ENCODE peak calls at places on chromosomes 7 and 10, in five cellular contexts. R, S, Z, Q and J are unnamed samples.

GRCh38 chr7:28608766-28609165 is 196.4 kb downstream of the CREB5 start:
- DNase-seq in R (peak), S (no peak), Z (no peak), Q (no peak), J (no peak)

GRCh38 chr7:102132209-102132752 is 154.4 kb upstream of the SH2B2 start:
- DNase-seq in R (no peak), S (no peak), Z (no peak), Q (no peak), J (no peak)

GRCh38 chr7:378041-378420 is 88.1 kb downstream of the FOXL3 start:
- DNase-seq in R (no peak), S (peak), Z (no peak), Q (no peak), J (no peak)

GRCh38 chr7:32490127-32490796 is at the start of gene LSM5:
- DNase-seq in R (peak), S (peak), Z (peak), Q (peak), J (peak)

GRCh38 chr10:112811741-112812551 is 138.1 kb upstream of the TCF7L2 start:
- DNase-seq in R (peak), S (no peak), Z (peak), Q (no peak), J (no peak)

GRCh38 chr10:110758898-110759297 is 112.8 kb upstream of the PDCD4 start:
- DNase-seq in R (peak), S (no peak), Z (peak), Q (no peak), J (no peak)

GRCh38 chr7:44112997-44113763 is 9.0 kb downstream of the AEBP1 start:
- DNase-seq in R (no peak), S (no peak), Z (no peak), Q (peak), J (no peak)

GRCh38 chr7:144834516-144835165 is 1.2 kb downstream of the TPK1 start:
- DNase-seq in R (peak), S (peak), Z (no peak), Q (peak), J (no peak)

GRCh38 chr10:77637474-77637985 is at the start of gene KCNMA1:
- DNase-seq in R (peak), S (peak), Z (no peak), Q (no peak), J (peak)

GRCh38 chr10:67976292-67977245 is 92.1 kb downstream of the SIRT1 start:
- DNase-seq in R (peak), S (no peak), Z (no peak), Q (no peak), J (no peak)

GRCh38 chr7:132590162-132590561 is 13.9 kb upstream of the PLXNA4 start:
- DNase-seq in R (no peak), S (no peak), Z (no peak), Q (no peak), J (no peak)

GRCh38 chr10:59104186-59104585 is 72.3 kb upstream of the PHYHIPL start:
- DNase-seq in R (no peak), S (no peak), Z (no peak), Q (no peak), J (no peak)

GRCh38 chr10:44857363-44858016 is 53.6 kb upstream of the TMEM72 start:
- DNase-seq in R (peak), S (peak), Z (peak), Q (peak), J (peak)

GRCh38 chr10:69609077-69609476 is 21.0 kb upstream of the FAM241B start:
- DNase-seq in R (no peak), S (no peak), Z (no peak), Q (no peak), J (no peak)

GRCh38 chr7:142024547-142024946 is 28.9 kb downstream of the MGAM start:
- DNase-seq in R (peak), S (no peak), Z (no peak), Q (no peak), J (no peak)

GRCh38 chr10:26215923-26216576 is 524 bp upstream of the GAD2 start:
- DNase-seq in R (peak), S (peak), Z (no peak), Q (peak), J (peak)

GRCh38 chr7:132145466-132145865 is 430.8 kb downstream of the PLXNA4 start:
- DNase-seq in R (peak), S (no peak), Z (no peak), Q (no peak), J (no peak)

GRCh38 chr10:27251554-27251953 is 11.0 kb upstream of the ACBD5 start:
- DNase-seq in R (no peak), S (no peak), Z (no peak), Q (no peak), J (no peak)

GRCh38 chr7:66296001-66296521 is 90.9 kb downstream of the TPST1 start:
- DNase-seq in R (peak), S (no peak), Z (no peak), Q (no peak), J (no peak)

GRCh38 chr10:5665380-5666323 is 743 bp downstream of the ASB13 start:
- DNase-seq in R (peak), S (peak), Z (no peak), Q (no peak), J (no peak)

GRCh38 chr10:60817135-60817805 is 39.0 kb downstream of the CDK1 start:
- DNase-seq in R (peak), S (no peak), Z (no peak), Q (no peak), J (no peak)

GRCh38 chr10:20277820-20278219 is 461.6 kb downstream of the PLXDC2 start:
- DNase-seq in R (no peak), S (no peak), Z (no peak), Q (no peak), J (no peak)

GRCh38 chr10:117804470-117805011 is 242.2 kb downstream of the RAB11FIP2 start:
- DNase-seq in R (no peak), S (no peak), Z (no peak), Q (no peak), J (no peak)

GRCh38 chr10:71128311-71129010 is 83.9 kb upstream of the UNC5B start:
- DNase-seq in R (no peak), S (no peak), Z (no peak), Q (no peak), J (no peak)

GRCh38 chr10:80924063-80924952 is 386.6 kb downstream of the SH2D4B start:
- DNase-seq in R (peak), S (peak), Z (peak), Q (peak), J (no peak)

GRCh38 chr7:41574377-41574776 is 128.5 kb downstream of the INHBA start:
- DNase-seq in R (peak), S (no peak), Z (no peak), Q (no peak), J (no peak)

GRCh38 chr10:113492181-113492580 is 60.7 kb upstream of the HABP2 start:
- DNase-seq in R (peak), S (no peak), Z (no peak), Q (no peak), J (no peak)

GRCh38 chr7:124762611-124763143 is 2.9 kb downstream of the GPR37 start:
- DNase-seq in R (no peak), S (no peak), Z (no peak), Q (no peak), J (peak)

GRCh38 chr10:99534939-99535763 is 2.4 kb downstream of the NKX2-3 start:
- DNase-seq in R (peak), S (no peak), Z (no peak), Q (no peak), J (no peak)

GRCh38 chr10:114687459-114687858 is 29.4 kb upstream of the ABLIM1 start:
- DNase-seq in R (no peak), S (no peak), Z (no peak), Q (no peak), J (no peak)

GRCh38 chr7:22996470-22996869 is 17.5 kb downstream of the HYCC1 start:
- DNase-seq in R (no peak), S (no peak), Z (no peak), Q (no peak), J (no peak)

GRCh38 chr10:72243822-72244437 is 27.9 kb upstream of the ASCC1 start:
- DNase-seq in R (peak), S (no peak), Z (peak), Q (no peak), J (no peak)

GRCh38 chr7:45021604-45022296 is 21.7 kb downstream of the CCM2 start:
- DNase-seq in R (peak), S (no peak), Z (no peak), Q (peak), J (no peak)

GRCh38 chr10:5549462-5550249 is 24.9 kb downstream of the CALML3 start:
- DNase-seq in R (no peak), S (no peak), Z (no peak), Q (no peak), J (no peak)

GRCh38 chr10:72105098-72105475 is 16.7 kb upstream of the SPOCK2 start:
- DNase-seq in R (no peak), S (no peak), Z (no peak), Q (no peak), J (no peak)

GRCh38 chr7:20095441-20095840 is 121.7 kb downstream of the MACC1 start:
- DNase-seq in R (no peak), S (no peak), Z (no peak), Q (no peak), J (no peak)

GRCh38 chr10:49118450-49118849 is 3.1 kb upstream of the VSTM4 start:
- DNase-seq in R (no peak), S (no peak), Z (no peak), Q (no peak), J (no peak)